ENCODE peak calls at places on chromosomes 13 and 19, in six cellular contexts. G is fibroblast of mammary gland; E is retina; O is smooth muscle cell of the brain vasculature; C is stimulated activated CD8-positive, alpha-beta memory T cell treated with anti-CD3 and anti-CD28 coated beads, Interleukin-15, amount 100 ng/mL, for 24 hours; H is substantia nigra. A is an unnamed sample.

GRCh38 chr19:53960187-53960586 is 2.5 kb upstream of the CACNG8 start:
- DNase-seq in G (no peak), E (no peak), O (no peak), H (no peak), C (no peak), A (no peak)

GRCh38 chr19:56351208-56351607 is 36.6 kb upstream of the ZSCAN5A start:
- DNase-seq in H (no peak), G (no peak), C (no peak), O (no peak), E (no peak), A (no peak)

GRCh38 chr19:12140545-12141404 is 625 bp upstream of the ZNF20 start:
- DNase-seq in O (no peak), E (peak; percentile 88), G (peak; percentile 86), C (peak; percentile 69), H (peak; percentile 81), A (peak; percentile 83)

GRCh38 chr13:75308222-75308621 is 173.7 kb downstream of the TBC1D4 start:
- DNase-seq in H (no peak), C (no peak), O (no peak), G (no peak), E (no peak), A (no peak)

GRCh38 chr13:114020750-114021463 is 47.0 kb upstream of the C13orf46 start:
- DNase-seq in E (no peak), G (no peak), H (no peak), C (no peak), O (no peak), A (no peak)

GRCh38 chr19:1651548-1652394 is 644 bp downstream of the TCF3 start:
- DNase-seq in E (peak; percentile 67), C (no peak), H (no peak), O (no peak), G (peak; percentile 25), A (no peak)

GRCh38 chr19:38626401-38626800 is 7.4 kb downstream of the EIF3K start:
- DNase-seq in E (no peak), C (no peak), H (no peak), G (no peak), O (no peak), A (no peak)

GRCh38 chr13:20161275-20161950 is 561 bp upstream of the GJA3 start:
- DNase-seq in C (peak; percentile 32), O (no peak), E (peak; percentile 59), H (no peak), G (no peak), A (no peak)

GRCh38 chr13:81326913-81327312 is 986.0 kb upstream of the SPRY2 start:
- DNase-seq in G (no peak), O (no peak), E (no peak), H (no peak), C (no peak), A (no peak)

GRCh38 chr19:31140717-31141116 is 208.5 kb downstream of the TSHZ3 start:
- DNase-seq in H (no peak), E (no peak), O (no peak), G (peak; percentile 45), C (no peak), A (no peak)

GRCh38 chr19:17829855-17830566 is 8.7 kb upstream of the INSL3 start:
- DNase-seq in H (no peak), G (peak; percentile 44), C (no peak), E (peak; percentile 79), O (no peak), A (no peak)

GRCh38 chr19:58059681-58060080 is 599 bp downstream of the ZNF135 start:
- DNase-seq in O (no peak), E (peak; percentile 89), H (no peak), C (no peak), G (no peak), A (no peak)

GRCh38 chr13:109647046-109647445 is 139.3 kb downstream of the IRS2 start:
- DNase-seq in O (no peak), E (no peak), C (no peak), H (no peak), G (peak; percentile 64), A (no peak)

GRCh38 chr13:35785563-35786327 is 309.3 kb upstream of the MAB21L1 start:
- DNase-seq in E (no peak), C (no peak), H (no peak), G (no peak), O (no peak), A (no peak)

GRCh38 chr13:114073881-114074551 is 58.4 kb downstream of the RASA3 start:
- DNase-seq in E (peak; percentile 4), C (no peak), G (no peak), O (no peak), H (no peak), A (no peak)

GRCh38 chr13:102128216-102128800 is 273.5 kb downstream of the FGF14 start:
- DNase-seq in E (peak; percentile 36), G (peak; percentile 95), O (no peak), H (no peak), C (no peak), A (no peak)

GRCh38 chr19:3409346-3410064 is 43.1 kb downstream of the NFIC start:
- DNase-seq in G (peak; percentile 69), E (no peak), C (no peak), O (no peak), H (no peak), A (peak; percentile 52)

GRCh38 chr19:12969292-12969988 is at the start of gene DAND5:
- DNase-seq in O (no peak), H (peak; percentile 57), C (no peak), E (no peak), G (no peak), A (no peak)

GRCh38 chr13:20171364-20171763 is 10.5 kb upstream of the GJA3 start:
- DNase-seq in H (no peak), G (no peak), C (no peak), O (no peak), E (no peak), A (no peak)

GRCh38 chr19:18915639-18916038 is 3.5 kb downstream of the COPE start:
- DNase-seq in O (no peak), C (no peak), E (peak; percentile 24), H (peak; percentile 76), G (peak; percentile 54), A (peak; percentile 31)

GRCh38 chr19:18420931-18421330 is 1.7 kb downstream of the SSBP4 start:
- DNase-seq in C (no peak), O (no peak), G (no peak), H (no peak), E (peak; percentile 17), A (no peak)

GRCh38 chr13:114102521-114103288 is 29.7 kb downstream of the RASA3 start:
- DNase-seq in G (no peak), O (no peak), C (no peak), H (no peak), E (no peak), A (no peak)

GRCh38 chr13:101346161-101346560 is 70.1 kb downstream of the NALCN start:
- DNase-seq in O (no peak), H (no peak), E (no peak), C (no peak), G (no peak), A (no peak)

GRCh38 chr19:45558399-45558878 is 26.2 kb downstream of the OPA3 start:
- DNase-seq in G (peak; percentile 36), O (no peak), C (peak; percentile 3), E (peak; percentile 40), H (peak; percentile 44), A (no peak)

GRCh38 chr13:75832812-75833211 is 196.7 kb downstream of the LMO7 start:
- DNase-seq in E (no peak), O (no peak), C (no peak), G (no peak), H (no peak), A (no peak)

GRCh38 chr13:75194717-75195116 is 287.3 kb downstream of the TBC1D4 start:
- DNase-seq in O (no peak), E (no peak), G (no peak), H (no peak), C (no peak), A (no peak)

GRCh38 chr13:94300401-94300800 is 179.1 kb downstream of the DCT start:
- DNase-seq in H (no peak), C (no peak), G (no peak), O (no peak), E (no peak), A (no peak)

GRCh38 chr19:1718382-1719315 is 34.7 kb upstream of the ONECUT3 start:
- DNase-seq in O (no peak), G (no peak), C (no peak), H (no peak), E (peak; percentile 71), A (no peak)

GRCh38 chr13:108220042-108220441 is 1.9 kb downstream of the ABHD13 start:
- DNase-seq in C (no peak), G (no peak), O (no peak), H (no peak), E (no peak), A (no peak)

GRCh38 chr13:27367570-27367969 is 56.8 kb upstream of the GTF3A start:
- DNase-seq in C (no peak), O (no peak), H (no peak), G (no peak), E (no peak), A (no peak)